ENCODE peak calls at places on chromosomes 11 and 22, in five cellular contexts. M is skeletal muscle cell; E is WTC11; P is H9; S is stimulated activated CD8-positive, alpha-beta memory T cell treated with anti-CD3 and anti-CD28 coated beads, Interleukin-15, amount 100 ng/mL, for 24 hours. Q is an unnamed sample.

GRCh38 chr11:114134870-114135269 is 75.4 kb downstream of the ZBTB16 start:
- DNase-seq in E (no peak), S (no peak), M (peak; percentile 91), P (no peak), Q (no peak)

GRCh38 chr22:21989049-21989448 is 6.5 kb upstream of the TOP3B start:
- DNase-seq in P (no peak), M (no peak), S (no peak), E (no peak), Q (no peak)

GRCh38 chr11:126830216-126830615 is 170.4 kb downstream of the KIRREL3 start:
- DNase-seq in E (no peak), M (no peak), S (no peak), P (no peak), Q (no peak)

GRCh38 chr22:20988573-20989322 is 6.7 kb downstream of the LZTR1 start:
- DNase-seq in P (no peak), E (no peak), M (no peak), S (no peak), Q (no peak)

GRCh38 chr11:86574493-86575207 is 97.8 kb downstream of the ME3 start:
- DNase-seq in M (no peak), S (no peak), E (no peak), P (no peak), Q (no peak)

GRCh38 chr22:26619510-26619909 is 1.7 kb upstream of the CRYBB1 start:
- DNase-seq in S (no peak), P (no peak), E (no peak), M (no peak), Q (no peak)

GRCh38 chr22:45671051-45671782 is 417 bp upstream of the ATXN10 start:
- DNase-seq in M (no peak), E (peak; percentile 90), S (no peak), P (peak; percentile 90), Q (peak; percentile 94)

GRCh38 chr11:95337175-95337957 is 106.4 kb upstream of the SESN3 start:
- DNase-seq in M (peak; percentile 33), E (peak; percentile 51), P (peak; percentile 52), S (no peak), Q (no peak)

GRCh38 chr22:35601743-35602633 is 15.1 kb downstream of the MB start:
- DNase-seq in P (no peak), M (no peak), E (no peak), S (no peak), Q (no peak)

GRCh38 chr11:122108192-122108799 is 7.7 kb downstream of the BLID start:
- DNase-seq in P (peak; percentile 49), M (no peak), S (no peak), E (peak; percentile 58), Q (peak; percentile 63)

GRCh38 chr11:1129143-1129665 is 28.5 kb upstream of the MUC5AC start:
- DNase-seq in P (peak; percentile 22), M (no peak), S (no peak), E (peak; percentile 8), Q (no peak)

GRCh38 chr11:5992604-5993251 is 5.9 kb upstream of the OR52L1 start:
- DNase-seq in M (no peak), P (no peak), E (no peak), S (no peak), Q (peak; percentile 64)

GRCh38 chr11:69704508-69705245 is 855 bp upstream of the FGF19 start:
- DNase-seq in E (peak; percentile 94), S (no peak), M (no peak), P (peak; percentile 94), Q (peak; percentile 85)